ENCODE peak calls at places on chromosomes 12 and 14, in six cellular contexts. C is A549, Q is GM12878, T is K562, B is endothelial cell of umbilical vein, W is HepG2. F is an unnamed sample.

GRCh38 chr12:76341436-76342030 is 6.7 kb downstream of the BBS10 start:
- DNase-seq in C (no peak), W (no peak), Q (no peak), B (peak; percentile 56), T (no peak), F (no peak)

GRCh38 chr14:65941091-65941490 is 528.6 kb downstream of the FUT8 start:
- DNase-seq in Q (no peak), C (no peak), W (no peak), B (no peak), T (no peak), F (no peak)

GRCh38 chr12:57051011-57051410 is 1.1 kb upstream of the MYO1A start:
- DNase-seq in T (no peak), W (no peak), C (no peak), B (no peak), Q (no peak), F (no peak)

GRCh38 chr14:27253946-27254345 is 656.1 kb upstream of the NOVA1 start:
- DNase-seq in Q (no peak), W (no peak), C (no peak), B (no peak), T (no peak), F (no peak)

GRCh38 chr14:95348395-95349080 is 28.8 kb upstream of the CLMN start:
- DNase-seq in B (no peak), T (no peak), C (no peak), W (no peak), Q (no peak), F (no peak)

GRCh38 chr12:91817512-91817911 is 328.1 kb downstream of the BTG1 start:
- DNase-seq in C (no peak), W (no peak), B (no peak), T (no peak), Q (no peak), F (no peak)

GRCh38 chr12:78359530-78359929 is 505.0 kb upstream of the SYT1 start:
- DNase-seq in W (no peak), T (no peak), Q (no peak), B (no peak), C (no peak), F (no peak)

GRCh38 chr12:100661300-100661951 is 87.9 kb downstream of the GAS2L3 start:
- DNase-seq in C (no peak), B (peak; percentile 3), W (no peak), Q (no peak), T (no peak), F (no peak)

GRCh38 chr12:67042697-67043131 is 226.4 kb upstream of the CAND1 start:
- DNase-seq in W (no peak), T (no peak), Q (no peak), C (peak; percentile 26), B (no peak), F (no peak)

GRCh38 chr12:48075833-48076232 is 30.0 kb downstream of the SENP1 start:
- DNase-seq in T (no peak), Q (no peak), C (no peak), B (no peak), W (no peak), F (no peak)

GRCh38 chr14:96264200-96264553 is 8.2 kb downstream of the BDKRB1 start:
- DNase-seq in W (no peak), T (no peak), Q (no peak), C (no peak), B (no peak), F (no peak)

GRCh38 chr12:125143491-125143890 is 78.3 kb downstream of the AACS start:
- DNase-seq in W (no peak), Q (no peak), C (no peak), B (peak; percentile 38), T (no peak), F (no peak)

GRCh38 chr14:64442300-64442988 is 22.9 kb upstream of the AKAP5 start:
- DNase-seq in B (no peak), W (no peak), T (no peak), C (no peak), Q (no peak), F (no peak)

GRCh38 chr12:118813778-118814359 is 167.5 kb upstream of the SRRM4 start:
- DNase-seq in C (no peak), T (no peak), Q (no peak), B (no peak), W (no peak), F (no peak)

GRCh38 chr12:75712223-75712622 is 200.8 kb upstream of the KRR1 start:
- DNase-seq in T (no peak), C (no peak), B (no peak), Q (no peak), W (peak; percentile 95), F (no peak)

GRCh38 chr14:35766700-35767082 is 42.4 kb downstream of the RALGAPA1 start:
- DNase-seq in B (no peak), Q (no peak), C (no peak), W (no peak), T (no peak), F (no peak)

GRCh38 chr14:58805605-58806358 is 168.0 kb downstream of the DACT1 start:
- DNase-seq in Q (no peak), B (peak; percentile 46), W (no peak), T (no peak), C (no peak), F (no peak)

GRCh38 chr14:91261986-91262549 is 17.6 kb upstream of the GPR68 start:
- DNase-seq in T (no peak), B (no peak), C (no peak), W (no peak), Q (no peak), F (no peak)

GRCh38 chr12:104628338-104629135 is 171.8 kb downstream of the CHST11 start:
- DNase-seq in T (no peak), Q (no peak), W (no peak), C (no peak), B (no peak), F (no peak)

GRCh38 chr14:58788655-58789054 is 150.9 kb downstream of the DACT1 start:
- DNase-seq in B (no peak), C (no peak), W (no peak), Q (no peak), T (no peak), F (no peak)

GRCh38 chr14:31270196-31270772 is 62.7 kb upstream of the HECTD1 start:
- DNase-seq in W (peak; percentile 77), Q (no peak), C (no peak), T (no peak), B (no peak), F (peak; percentile 29)

GRCh38 chr14:85619866-85620265 is 89.9 kb downstream of the FLRT2 start:
- DNase-seq in Q (no peak), B (no peak), W (no peak), C (no peak), T (no peak), F (peak; percentile 21)

GRCh38 chr14:20413785-20414117 is 450 bp upstream of the TEP1 start:
- DNase-seq in Q (no peak), W (no peak), C (no peak), B (peak; percentile 30), T (no peak), F (peak; percentile 48)

GRCh38 chr12:69698054-69698453 is 1.0 kb downstream of the BEST3 start:
- DNase-seq in T (no peak), Q (no peak), W (no peak), B (no peak), C (no peak), F (no peak)

GRCh38 chr12:104516821-104517220 is 60.1 kb downstream of the CHST11 start:
- DNase-seq in Q (no peak), W (no peak), B (no peak), C (no peak), T (no peak), F (no peak)

GRCh38 chr14:105617201-105617777 is 90.9 kb downstream of the TMEM121 start:
- DNase-seq in Q (peak; percentile 13), T (no peak), B (no peak), W (no peak), C (no peak), F (no peak)

GRCh38 chr14:74697976-74698375 is 14.9 kb downstream of the AREL1 start:
- DNase-seq in Q (no peak), T (no peak), W (no peak), C (no peak), B (no peak), F (no peak)

GRCh38 chr12:71636704-71637115 is 26.9 kb downstream of the ZFC3H1 start:
- DNase-seq in C (peak; percentile 36), Q (peak; percentile 12), W (peak; percentile 70), B (peak; percentile 66), T (peak; percentile 42), F (peak; percentile 73)

DNA sequence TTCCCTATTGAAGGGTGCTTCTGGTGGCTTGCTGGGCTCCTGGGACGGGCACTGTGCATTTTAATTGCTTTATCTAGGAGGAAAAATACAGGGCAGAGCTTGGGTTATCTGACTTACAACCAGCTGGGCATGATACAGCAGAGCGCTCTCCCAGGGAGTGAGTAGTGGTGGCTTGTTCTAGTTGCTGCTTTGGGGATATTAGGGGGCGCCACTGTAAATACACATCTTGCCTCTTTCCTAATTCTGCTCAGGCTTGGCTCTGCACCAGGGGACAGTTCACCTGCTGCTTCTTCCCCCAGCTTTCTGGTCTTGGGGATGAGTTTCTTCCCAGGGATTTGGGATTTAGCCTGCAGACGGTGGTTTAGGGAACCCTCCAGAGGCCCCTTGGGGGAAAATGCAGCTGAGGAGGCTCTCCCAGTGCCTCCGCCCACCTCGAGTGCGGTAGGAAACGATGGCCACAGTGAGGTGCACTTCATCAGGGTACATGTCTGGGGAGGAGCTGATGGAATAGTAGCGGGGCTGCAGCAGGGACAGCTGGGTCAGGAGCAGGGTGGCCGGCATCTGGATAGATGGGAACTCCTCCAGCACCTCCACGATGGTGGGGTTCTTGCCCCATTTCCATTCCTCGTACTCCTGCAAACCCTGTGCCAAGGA is 36.9 kb upstream of the FBXO21 start:
- DNase-seq in Q (no peak), C (no peak), T (no peak), W (no peak), B (no peak), F (no peak)
- TF ChIP-seq MYC in Q (no peak), C (no peak), T (no peak), W (no peak), B (no peak), F (no peak)

GRCh38 chr14:76904740-76905569 is 78.7 kb downstream of the LRRC74A start:
- DNase-seq in B (peak; percentile 64), Q (peak; percentile 84), T (no peak), C (peak; percentile 96), W (peak; percentile 10), F (peak; percentile 90)

GRCh38 chr14:76901171-76902055 is 75.2 kb downstream of the LRRC74A start:
- DNase-seq in C (no peak), W (no peak), B (no peak), Q (no peak), T (no peak), F (no peak)

GRCh38 chr14:76902591-76902990 is 76.4 kb downstream of the LRRC74A start:
- DNase-seq in T (no peak), W (no peak), Q (no peak), B (no peak), C (no peak), F (no peak)

GRCh38 chr14:76900406-76901085 is 74.3 kb downstream of the LRRC74A start:
- DNase-seq in W (no peak), C (no peak), B (no peak), T (no peak), Q (no peak), F (no peak)

GRCh38 chr14:76904100-76904739 is 78.0 kb downstream of the LRRC74A start:
- DNase-seq in C (no peak), Q (no peak), B (no peak), W (no peak), T (no peak), F (no peak)
- TF ChIP-seq MYC in C (no peak), Q (no peak), B (no peak), W (no peak), T (no peak), F (no peak)

GRCh38 chr12:98820005-98820404 is 174.9 kb downstream of the APAF1 start:
- DNase-seq in T (no peak), W (no peak), Q (no peak), C (no peak), B (no peak), F (no peak)
- TF ChIP-seq MYC in T (no peak), W (no peak), Q (no peak), C (no peak), B (no peak), F (no peak)

GRCh38 chr14:93369393-93370266 is 22.6 kb downstream of the COX8C start:
- DNase-seq in T (no peak), Q (peak; percentile 85), C (no peak), B (no peak), W (no peak), F (peak; percentile 90)
- TF ChIP-seq MYC in T (no peak), Q (no peak), C (no peak), B (no peak), W (no peak), F (no peak)